ENCODE peak calls at places on chromosomes 1 and 21, in five cellular contexts. One of them, this sample, is unnamed.

GRCh38 chr1:118826669-118827068 is 161.5 kb downstream of the TBX15 start:
- DNase-seq in Peyer's patch: no peak
- DNase-seq in endodermal cell: no peak
- DNase-seq in CD8-positive, alpha-beta memory T cell: no peak
- DNase-seq in tibial nerve: no peak
- DNase-seq in this sample: no peak

GRCh38 chr1:235073968-235074334 is 54.7 kb downstream of the TOMM20 start:
- DNase-seq in Peyer's patch: no peak
- DNase-seq in endodermal cell: no peak
- DNase-seq in CD8-positive, alpha-beta memory T cell: no peak
- DNase-seq in tibial nerve: no peak
- DNase-seq in this sample: no peak

GRCh38 chr1:217469983-217470382 is 160.9 kb downstream of the GPATCH2 start:
- DNase-seq in Peyer's patch: no peak
- DNase-seq in endodermal cell: no peak
- DNase-seq in CD8-positive, alpha-beta memory T cell: no peak
- DNase-seq in tibial nerve: no peak
- DNase-seq in this sample: no peak

GRCh38 chr1:245682638-245683376 is 528.0 kb downstream of the KIF26B start:
- DNase-seq in Peyer's patch: no peak
- DNase-seq in endodermal cell: peak; percentile 41
- DNase-seq in CD8-positive, alpha-beta memory T cell: no peak
- DNase-seq in tibial nerve: no peak
- DNase-seq in this sample: no peak

GRCh38 chr1:95233321-95233736 is 681 bp upstream of the RWDD3 start:
- DNase-seq in Peyer's patch: no peak
- DNase-seq in endodermal cell: peak; percentile 88
- DNase-seq in CD8-positive, alpha-beta memory T cell: no peak
- DNase-seq in tibial nerve: peak; percentile 15
- DNase-seq in this sample: no peak

GRCh38 chr1:224211262-224211962 is 28.4 kb downstream of the DEGS1 start:
- DNase-seq in Peyer's patch: no peak
- DNase-seq in endodermal cell: no peak
- DNase-seq in CD8-positive, alpha-beta memory T cell: no peak
- DNase-seq in tibial nerve: no peak
- DNase-seq in this sample: no peak

GRCh38 chr1:184425449-184426277 is 38.8 kb downstream of the C1orf21 start:
- DNase-seq in Peyer's patch: no peak
- DNase-seq in endodermal cell: no peak
- DNase-seq in CD8-positive, alpha-beta memory T cell: no peak
- DNase-seq in tibial nerve: no peak
- DNase-seq in this sample: no peak

GRCh38 chr1:61120998-61121397 is 38.6 kb downstream of the NFIA start:
- DNase-seq in Peyer's patch: no peak
- DNase-seq in endodermal cell: no peak
- DNase-seq in CD8-positive, alpha-beta memory T cell: no peak
- DNase-seq in tibial nerve: peak; percentile 46
- DNase-seq in this sample: no peak

GRCh38 chr1:223680188-223680587 is 14.7 kb upstream of the CAPN8 start:
- DNase-seq in Peyer's patch: no peak
- DNase-seq in endodermal cell: no peak
- DNase-seq in CD8-positive, alpha-beta memory T cell: no peak
- DNase-seq in tibial nerve: no peak
- DNase-seq in this sample: no peak

GRCh38 chr1:183842817-183843187 is 37.9 kb downstream of the RGL1 start:
- DNase-seq in Peyer's patch: no peak
- DNase-seq in endodermal cell: no peak
- DNase-seq in CD8-positive, alpha-beta memory T cell: no peak
- DNase-seq in tibial nerve: no peak
- DNase-seq in this sample: no peak

GRCh38 chr1:56029329-56030003 is 549.9 kb downstream of the PLPP3 start:
- DNase-seq in Peyer's patch: no peak
- DNase-seq in endodermal cell: no peak
- DNase-seq in CD8-positive, alpha-beta memory T cell: no peak
- DNase-seq in tibial nerve: no peak
- DNase-seq in this sample: peak; percentile 15

GRCh38 chr1:178075323-178075722 is 18.6 kb upstream of the RASAL2 start:
- DNase-seq in Peyer's patch: no peak
- DNase-seq in endodermal cell: no peak
- DNase-seq in CD8-positive, alpha-beta memory T cell: no peak
- DNase-seq in tibial nerve: no peak
- DNase-seq in this sample: no peak

GRCh38 chr1:32372149-32372756 is 9.9 kb downstream of the TSSK3 start:
- DNase-seq in Peyer's patch: peak; percentile 62
- DNase-seq in endodermal cell: peak; percentile 35
- DNase-seq in CD8-positive, alpha-beta memory T cell: peak; percentile 46
- DNase-seq in tibial nerve: no peak
- DNase-seq in this sample: no peak

GRCh38 chr1:109089242-109090015 is 1.1 kb upstream of the TMEM167B start:
- DNase-seq in Peyer's patch: no peak
- DNase-seq in endodermal cell: peak; percentile 95
- DNase-seq in CD8-positive, alpha-beta memory T cell: no peak
- DNase-seq in tibial nerve: no peak
- DNase-seq in this sample: no peak

GRCh38 chr1:175968486-175969182 is 225.2 kb upstream of the TNR start:
- DNase-seq in Peyer's patch: no peak
- DNase-seq in endodermal cell: no peak
- DNase-seq in CD8-positive, alpha-beta memory T cell: no peak
- DNase-seq in tibial nerve: no peak
- DNase-seq in this sample: no peak

GRCh38 chr1:159172599-159173291 is 1.3 kb downstream of the CADM3 start:
- DNase-seq in Peyer's patch: no peak
- DNase-seq in endodermal cell: peak; percentile 82
- DNase-seq in CD8-positive, alpha-beta memory T cell: no peak
- DNase-seq in tibial nerve: no peak
- DNase-seq in this sample: no peak

GRCh38 chr1:185170291-185170848 is 13.4 kb downstream of the SWT1 start:
- DNase-seq in Peyer's patch: peak; percentile 36
- DNase-seq in endodermal cell: peak; percentile 85
- DNase-seq in CD8-positive, alpha-beta memory T cell: no peak
- DNase-seq in tibial nerve: peak; percentile 54
- DNase-seq in this sample: peak; percentile 60

GRCh38 chr21:32009263-32009662 is 136.4 kb downstream of the HUNK start:
- DNase-seq in Peyer's patch: no peak
- DNase-seq in endodermal cell: no peak
- DNase-seq in CD8-positive, alpha-beta memory T cell: no peak
- DNase-seq in tibial nerve: no peak
- DNase-seq in this sample: no peak

GRCh38 chr21:25362375-25363267 is 244.7 kb downstream of the MRPL39 start:
- DNase-seq in Peyer's patch: no peak
- DNase-seq in endodermal cell: no peak
- DNase-seq in CD8-positive, alpha-beta memory T cell: no peak
- DNase-seq in tibial nerve: no peak
- DNase-seq in this sample: no peak

GRCh38 chr1:158112994-158113758 is 67.5 kb upstream of the CD1D start:
- DNase-seq in Peyer's patch: peak; percentile 53
- DNase-seq in endodermal cell: peak; percentile 85
- DNase-seq in CD8-positive, alpha-beta memory T cell: no peak
- DNase-seq in tibial nerve: no peak
- DNase-seq in this sample: peak; percentile 17

GRCh38 chr1:36614571-36614970 is 131.9 kb upstream of the CSF3R start:
- DNase-seq in Peyer's patch: no peak
- DNase-seq in endodermal cell: no peak
- DNase-seq in CD8-positive, alpha-beta memory T cell: no peak
- DNase-seq in tibial nerve: no peak
- DNase-seq in this sample: no peak

GRCh38 chr1:235138821-235139220 is 10.2 kb upstream of the TOMM20 start:
- DNase-seq in Peyer's patch: no peak
- DNase-seq in endodermal cell: no peak
- DNase-seq in CD8-positive, alpha-beta memory T cell: no peak
- DNase-seq in tibial nerve: no peak
- DNase-seq in this sample: no peak

GRCh38 chr1:17873007-17873675 is 118.0 kb downstream of the ACTL8 start:
- DNase-seq in Peyer's patch: no peak
- DNase-seq in endodermal cell: no peak
- DNase-seq in CD8-positive, alpha-beta memory T cell: no peak
- DNase-seq in tibial nerve: no peak
- DNase-seq in this sample: no peak

GRCh38 chr1:227315500-227316346 is 2.6 kb downstream of the CDC42BPA start:
- DNase-seq in Peyer's patch: no peak
- DNase-seq in endodermal cell: no peak
- DNase-seq in CD8-positive, alpha-beta memory T cell: no peak
- DNase-seq in tibial nerve: peak; percentile 37
- DNase-seq in this sample: no peak

GRCh38 chr1:171254859-171255258 is 6.6 kb downstream of the FMO1 start:
- DNase-seq in Peyer's patch: no peak
- DNase-seq in endodermal cell: no peak
- DNase-seq in CD8-positive, alpha-beta memory T cell: no peak
- DNase-seq in tibial nerve: no peak
- DNase-seq in this sample: no peak

GRCh38 chr1:213539464-213539863 is 448.3 kb upstream of the PROX1 start:
- DNase-seq in Peyer's patch: no peak
- DNase-seq in endodermal cell: no peak
- DNase-seq in CD8-positive, alpha-beta memory T cell: no peak
- DNase-seq in tibial nerve: no peak
- DNase-seq in this sample: no peak

GRCh38 chr1:223631367-223631977 is 34.0 kb downstream of the CAPN8 start:
- DNase-seq in Peyer's patch: no peak
- DNase-seq in endodermal cell: no peak
- DNase-seq in CD8-positive, alpha-beta memory T cell: no peak
- DNase-seq in tibial nerve: no peak
- DNase-seq in this sample: no peak

GRCh38 chr1:192639607-192640368 is 3.8 kb downstream of the RGS13 start:
- DNase-seq in Peyer's patch: no peak
- DNase-seq in endodermal cell: no peak
- DNase-seq in CD8-positive, alpha-beta memory T cell: no peak
- DNase-seq in tibial nerve: no peak
- DNase-seq in this sample: peak; percentile 50

GRCh38 chr1:216562383-216562782 is 139.1 kb upstream of the USH2A start:
- DNase-seq in Peyer's patch: no peak
- DNase-seq in endodermal cell: no peak
- DNase-seq in CD8-positive, alpha-beta memory T cell: no peak
- DNase-seq in tibial nerve: no peak
- DNase-seq in this sample: no peak

GRCh38 chr1:66775646-66776045 is 23.4 kb downstream of the DYNLT5 start:
- DNase-seq in Peyer's patch: no peak
- DNase-seq in endodermal cell: no peak
- DNase-seq in CD8-positive, alpha-beta memory T cell: no peak
- DNase-seq in tibial nerve: no peak
- DNase-seq in this sample: no peak

GRCh38 chr1:115564201-115564600 is 77.6 kb upstream of the VANGL1 start:
- DNase-seq in Peyer's patch: no peak
- DNase-seq in endodermal cell: peak; percentile 72
- DNase-seq in CD8-positive, alpha-beta memory T cell: no peak
- DNase-seq in tibial nerve: no peak
- DNase-seq in this sample: no peak
- H3K4me3 ChIP-seq in Peyer's patch: no peak overlapping the region
- H3K4me3 ChIP-seq in endodermal cell: no peak overlapping the region
- H3K4me3 ChIP-seq in CD8-positive, alpha-beta memory T cell: no peak overlapping the region
- H3K4me3 ChIP-seq in tibial nerve: peak overlapping the region; percentile 14
- H3K4me3 ChIP-seq in this sample: no peak overlapping the region

GRCh38 chr1:202577381-202577780 is 132.9 kb downstream of the SYT2 start:
- DNase-seq in Peyer's patch: no peak
- DNase-seq in endodermal cell: no peak
- DNase-seq in CD8-positive, alpha-beta memory T cell: no peak
- DNase-seq in tibial nerve: no peak
- DNase-seq in this sample: no peak
- H3K36me3 ChIP-seq in Peyer's patch: no peaks in the 10 kb centered on the region
- H3K36me3 ChIP-seq in endodermal cell: no peaks in the 10 kb centered on the region
- H3K36me3 ChIP-seq in CD8-positive, alpha-beta memory T cell: peaks cover 3% of the 10 kb centered on the region
- H3K36me3 ChIP-seq in tibial nerve: peaks cover 50% of the 10 kb centered on the region
- H3K36me3 ChIP-seq in this sample: no peaks in the 10 kb centered on the region

DNA sequence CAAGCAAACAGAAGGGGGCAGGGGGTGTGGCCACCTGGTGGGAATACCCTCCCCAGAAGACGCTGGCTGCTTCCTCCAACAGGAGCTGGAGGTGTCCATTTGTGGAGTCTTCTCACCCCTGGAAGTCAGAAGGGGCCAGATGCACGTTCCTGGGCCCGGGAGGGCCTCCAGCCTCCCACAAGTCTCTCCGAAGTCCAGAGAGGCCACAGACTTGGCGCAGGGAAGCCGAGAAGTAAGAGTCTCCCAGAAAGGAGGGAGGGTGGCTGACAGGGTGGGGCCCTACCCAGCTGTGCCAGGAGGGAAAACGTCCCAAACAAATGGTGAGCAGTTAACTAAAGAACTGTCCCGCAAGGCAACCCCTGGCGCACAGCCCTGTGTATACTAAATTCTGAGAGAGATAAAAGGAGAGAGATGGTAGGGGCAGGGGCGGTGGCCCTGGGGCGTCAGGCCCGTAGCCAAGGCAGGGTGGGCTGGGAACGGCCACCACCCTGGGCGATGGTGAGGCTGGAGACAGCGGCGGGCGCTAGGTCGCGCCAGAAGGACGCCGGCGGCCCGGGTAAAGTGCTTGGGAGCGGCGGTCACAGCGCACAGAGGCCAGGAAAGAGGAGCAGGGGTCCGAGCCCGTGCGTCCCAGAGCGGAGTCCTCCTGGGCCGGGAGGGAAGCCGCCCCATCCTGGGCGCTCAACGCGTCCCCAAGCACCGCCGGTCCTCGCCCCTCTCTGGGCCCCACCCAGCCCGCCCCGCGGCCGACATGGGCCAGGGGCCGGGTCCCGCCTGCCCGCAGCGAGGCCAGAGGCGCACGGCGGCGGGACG is 1.2 kb downstream of the CHD5 start:
- DNase-seq in Peyer's patch: no peak
- DNase-seq in endodermal cell: peak; percentile 76
- DNase-seq in CD8-positive, alpha-beta memory T cell: no peak
- DNase-seq in tibial nerve: no peak
- DNase-seq in this sample: no peak
- H3K4me3 ChIP-seq in Peyer's patch: peak overlapping the region; percentile 6
- H3K4me3 ChIP-seq in endodermal cell: no peak overlapping the region
- H3K4me3 ChIP-seq in CD8-positive, alpha-beta memory T cell: no peak overlapping the region
- H3K4me3 ChIP-seq in tibial nerve: no peak overlapping the region
- H3K4me3 ChIP-seq in this sample: no peak overlapping the region

GRCh38 chr1:29355375-29355774 is 119.1 kb downstream of the PTPRU start:
- DNase-seq in Peyer's patch: no peak
- DNase-seq in endodermal cell: no peak
- DNase-seq in CD8-positive, alpha-beta memory T cell: no peak
- DNase-seq in tibial nerve: no peak
- DNase-seq in this sample: no peak

GRCh38 chr1:29354511-29355098 is 118.3 kb downstream of the PTPRU start:
- DNase-seq in Peyer's patch: no peak
- DNase-seq in endodermal cell: peak; percentile 33
- DNase-seq in CD8-positive, alpha-beta memory T cell: no peak
- DNase-seq in tibial nerve: no peak
- DNase-seq in this sample: no peak

GRCh38 chr1:29358183-29358582 is 121.9 kb downstream of the PTPRU start:
- DNase-seq in Peyer's patch: no peak
- DNase-seq in endodermal cell: peak; percentile 4
- DNase-seq in CD8-positive, alpha-beta memory T cell: no peak
- DNase-seq in tibial nerve: no peak
- DNase-seq in this sample: no peak

GRCh38 chr1:29357452-29357851 is 121.1 kb downstream of the PTPRU start:
- DNase-seq in Peyer's patch: no peak
- DNase-seq in endodermal cell: peak; percentile 31
- DNase-seq in CD8-positive, alpha-beta memory T cell: no peak
- DNase-seq in tibial nerve: no peak
- DNase-seq in this sample: no peak

DNA sequence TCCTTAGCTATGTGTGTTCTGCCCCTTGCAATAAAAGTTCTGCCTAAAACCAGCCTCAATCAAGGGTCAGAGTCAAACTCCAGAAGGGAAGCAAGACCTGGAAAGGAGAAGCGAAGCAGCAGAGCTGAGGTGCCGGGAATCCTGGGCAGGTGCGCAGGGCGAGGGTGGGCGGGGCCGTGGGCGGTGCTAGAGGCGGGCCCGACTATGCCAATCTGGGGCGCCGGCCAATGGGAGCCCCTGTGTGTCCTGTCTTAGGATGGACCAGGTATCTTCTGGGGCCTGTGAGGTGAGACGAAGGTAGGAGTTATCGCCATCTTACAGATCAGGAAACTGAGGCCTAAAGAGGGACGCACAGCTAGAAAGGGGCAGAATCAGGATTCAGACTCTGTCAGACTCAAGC is 120.3 kb downstream of the PTPRU start:
- DNase-seq in Peyer's patch: no peak
- DNase-seq in endodermal cell: peak; percentile 85
- DNase-seq in CD8-positive, alpha-beta memory T cell: no peak
- DNase-seq in tibial nerve: no peak
- DNase-seq in this sample: no peak
- H3K36me3 ChIP-seq in Peyer's patch: no peaks in the 10 kb centered on the region
- H3K36me3 ChIP-seq in endodermal cell: no peaks in the 10 kb centered on the region
- H3K36me3 ChIP-seq in CD8-positive, alpha-beta memory T cell: no peaks in the 10 kb centered on the region
- H3K36me3 ChIP-seq in tibial nerve: no peaks in the 10 kb centered on the region
- H3K36me3 ChIP-seq in this sample: no peaks in the 10 kb centered on the region

This sample was measured in GM06990.